ENCODE peak calls at places on chromosomes 1 and 21, in six cellular contexts. One of them, this sample, is unnamed.

GRCh38 chr1:34808051-34808810 is 15.4 kb downstream of the GJA4 start:
- DNase-seq in sigmoid colon: no peak
- DNase-seq in mammary epithelial cell: no peak
- DNase-seq in A549: no peak
- DNase-seq in PC-3: no peak
- DNase-seq in coronary artery: no peak
- DNase-seq in this sample: no peak

GRCh38 chr21:16420086-16420724 is 690.4 kb downstream of the USP25 start:
- DNase-seq in sigmoid colon: peak; percentile 71
- DNase-seq in mammary epithelial cell: peak; percentile 62
- DNase-seq in A549: no peak
- DNase-seq in PC-3: no peak
- DNase-seq in coronary artery: no peak
- DNase-seq in this sample: no peak

GRCh38 chr1:14875781-14876564 is 277.5 kb downstream of the KAZN start:
- DNase-seq in sigmoid colon: no peak
- DNase-seq in mammary epithelial cell: peak; percentile 45
- DNase-seq in A549: no peak
- DNase-seq in PC-3: no peak
- DNase-seq in coronary artery: no peak
- DNase-seq in this sample: no peak

GRCh38 chr1:243575070-243575469 is 275.0 kb downstream of the AKT3 start:
- DNase-seq in sigmoid colon: no peak
- DNase-seq in mammary epithelial cell: no peak
- DNase-seq in A549: no peak
- DNase-seq in PC-3: no peak
- DNase-seq in coronary artery: no peak
- DNase-seq in this sample: no peak

GRCh38 chr1:211579434-211580302 is 707 bp upstream of the SLC30A1 start:
- DNase-seq in sigmoid colon: peak; percentile 91
- DNase-seq in mammary epithelial cell: no peak
- DNase-seq in A549: peak; percentile 56
- DNase-seq in PC-3: peak; percentile 67
- DNase-seq in coronary artery: no peak
- DNase-seq in this sample: peak; percentile 57

GRCh38 chr1:88302843-88303486 is 381.1 kb upstream of the PKN2 start:
- DNase-seq in sigmoid colon: no peak
- DNase-seq in mammary epithelial cell: no peak
- DNase-seq in A549: no peak
- DNase-seq in PC-3: peak; percentile 51
- DNase-seq in coronary artery: no peak
- DNase-seq in this sample: peak; percentile 27

GRCh38 chr21:31957631-31958030 is 84.8 kb downstream of the HUNK start:
- DNase-seq in sigmoid colon: no peak
- DNase-seq in mammary epithelial cell: no peak
- DNase-seq in A549: no peak
- DNase-seq in PC-3: no peak
- DNase-seq in coronary artery: no peak
- DNase-seq in this sample: no peak

GRCh38 chr21:15552914-15553491 is 176.8 kb upstream of the USP25 start:
- DNase-seq in sigmoid colon: no peak
- DNase-seq in mammary epithelial cell: peak; percentile 38
- DNase-seq in A549: peak; percentile 1
- DNase-seq in PC-3: peak; percentile 61
- DNase-seq in coronary artery: no peak
- DNase-seq in this sample: no peak

GRCh38 chr1:162904579-162904978 is 43.6 kb upstream of the CCDC190 start:
- DNase-seq in sigmoid colon: no peak
- DNase-seq in mammary epithelial cell: no peak
- DNase-seq in A549: no peak
- DNase-seq in PC-3: no peak
- DNase-seq in coronary artery: no peak
- DNase-seq in this sample: no peak

GRCh38 chr1:10196991-10197390 is 13.4 kb upstream of the KIF1B start:
- DNase-seq in sigmoid colon: no peak
- DNase-seq in mammary epithelial cell: peak; percentile 6
- DNase-seq in A549: no peak
- DNase-seq in PC-3: no peak
- DNase-seq in coronary artery: no peak
- DNase-seq in this sample: peak; percentile 26

GRCh38 chr1:101567582-101568189 is 330.9 kb downstream of the S1PR1 start:
- DNase-seq in sigmoid colon: no peak
- DNase-seq in mammary epithelial cell: peak; percentile 20
- DNase-seq in A549: peak; percentile 1
- DNase-seq in PC-3: peak; percentile 51
- DNase-seq in coronary artery: no peak
- DNase-seq in this sample: no peak

GRCh38 chr1:229585338-229585737 is 26.8 kb upstream of the ABCB10 start:
- DNase-seq in sigmoid colon: no peak
- DNase-seq in mammary epithelial cell: no peak
- DNase-seq in A549: no peak
- DNase-seq in PC-3: no peak
- DNase-seq in coronary artery: no peak
- DNase-seq in this sample: no peak

GRCh38 chr1:36851087-36851486 is 183.2 kb downstream of the GRIK3 start:
- DNase-seq in sigmoid colon: no peak
- DNase-seq in mammary epithelial cell: no peak
- DNase-seq in A549: no peak
- DNase-seq in PC-3: no peak
- DNase-seq in coronary artery: no peak
- DNase-seq in this sample: no peak

GRCh38 chr1:35564037-35564883 is 6.7 kb downstream of the NCDN start:
- DNase-seq in sigmoid colon: peak; percentile 85
- DNase-seq in mammary epithelial cell: peak; percentile 71
- DNase-seq in A549: peak; percentile 81
- DNase-seq in PC-3: peak; percentile 81
- DNase-seq in coronary artery: no peak
- DNase-seq in this sample: peak; percentile 67

GRCh38 chr1:232377494-232377770 is 252.5 kb downstream of the SIPA1L2 start:
- DNase-seq in sigmoid colon: peak; percentile 66
- DNase-seq in mammary epithelial cell: peak; percentile 48
- DNase-seq in A549: no peak
- DNase-seq in PC-3: peak; percentile 74
- DNase-seq in coronary artery: no peak
- DNase-seq in this sample: no peak

GRCh38 chr1:21149430-21149861 is 27.3 kb downstream of the EIF4G3 start:
- DNase-seq in sigmoid colon: no peak
- DNase-seq in mammary epithelial cell: peak; percentile 76
- DNase-seq in A549: peak; percentile 48
- DNase-seq in PC-3: peak; percentile 74
- DNase-seq in coronary artery: no peak
- DNase-seq in this sample: no peak

GRCh38 chr1:239547987-239548386 is 161.6 kb downstream of the CHRM3 start:
- DNase-seq in sigmoid colon: no peak
- DNase-seq in mammary epithelial cell: no peak
- DNase-seq in A549: no peak
- DNase-seq in PC-3: no peak
- DNase-seq in coronary artery: no peak
- DNase-seq in this sample: no peak

GRCh38 chr1:241591317-241591716 is 48.9 kb downstream of the CHML start:
- DNase-seq in sigmoid colon: no peak
- DNase-seq in mammary epithelial cell: peak; percentile 92
- DNase-seq in A549: peak; percentile 50
- DNase-seq in PC-3: peak; percentile 99
- DNase-seq in coronary artery: no peak
- DNase-seq in this sample: no peak

DNA sequence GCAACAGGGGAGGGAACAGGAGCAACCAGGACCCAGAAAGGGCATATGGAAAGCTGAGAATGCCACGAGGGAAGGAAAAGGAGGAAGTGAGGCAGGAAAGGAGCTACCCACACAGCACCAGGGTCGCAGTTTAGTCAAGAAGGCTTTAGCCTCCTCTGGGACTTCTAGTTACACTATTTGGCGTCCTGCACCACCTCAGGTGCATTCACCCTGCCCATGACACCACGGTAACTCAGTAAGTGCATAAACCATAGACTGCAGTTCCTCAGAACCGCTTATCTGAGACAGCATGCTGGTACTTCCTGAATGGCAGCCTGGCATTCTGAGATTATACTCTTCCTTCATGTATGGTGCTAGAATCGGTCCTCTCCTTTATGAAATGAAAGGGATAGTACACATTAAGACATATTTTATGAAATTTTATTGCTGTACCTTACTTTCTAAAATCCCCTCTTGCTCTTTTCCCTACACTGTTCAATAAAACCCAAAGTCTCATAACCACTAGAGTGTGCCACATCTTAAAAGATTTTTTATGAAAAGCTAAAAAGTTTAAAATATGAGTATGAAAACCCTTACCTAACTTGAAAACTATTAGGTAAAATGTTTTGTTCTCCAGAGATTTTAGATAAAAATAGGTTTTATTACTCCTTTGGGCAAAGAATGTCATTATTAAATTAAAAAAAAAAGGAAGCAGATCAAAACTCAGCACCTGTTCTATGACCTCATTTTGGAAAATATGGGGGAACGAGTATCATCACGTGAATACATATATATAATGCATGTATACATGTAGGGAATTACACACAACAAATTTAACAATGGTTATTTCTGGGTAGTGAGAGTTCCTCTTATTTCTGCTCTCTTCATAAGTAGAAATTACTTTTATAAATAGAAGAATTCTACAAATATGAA is 67.3 kb downstream of the VAV3 start:
- DNase-seq in sigmoid colon: no peak
- DNase-seq in mammary epithelial cell: no peak
- DNase-seq in A549: no peak
- DNase-seq in PC-3: no peak
- DNase-seq in coronary artery: no peak
- DNase-seq in this sample: no peak
- TF ChIP-seq CTCF in sigmoid colon: no peak
- TF ChIP-seq CTCF in mammary epithelial cell: peak; percentile 15
- TF ChIP-seq CTCF in A549: no peak
- TF ChIP-seq CTCF in PC-3: peak; percentile 25
- TF ChIP-seq CTCF in coronary artery: no peak
- TF ChIP-seq CTCF in this sample: no peak

DNA sequence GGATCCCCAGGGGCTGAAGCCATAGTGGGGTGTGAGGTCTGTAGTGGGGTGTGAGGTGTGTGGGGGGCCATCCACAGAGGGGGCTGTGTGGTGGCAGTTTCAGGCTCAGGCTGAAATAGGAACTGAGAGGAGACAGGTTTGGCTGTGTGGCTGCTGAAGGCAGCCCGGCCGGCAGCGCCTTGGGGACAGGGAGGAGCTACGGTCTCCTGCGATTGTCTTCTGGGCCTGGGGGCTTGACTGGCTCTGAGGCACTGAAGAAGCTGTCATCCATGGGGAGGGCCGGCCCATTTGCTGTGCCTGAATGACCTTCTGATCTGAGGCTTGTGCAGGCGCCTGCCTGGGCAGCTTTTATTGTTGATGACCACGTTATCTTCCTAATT is 10.0 kb upstream of the TTC34 start:
- DNase-seq in sigmoid colon: no peak
- DNase-seq in mammary epithelial cell: no peak
- DNase-seq in A549: no peak
- DNase-seq in PC-3: no peak
- DNase-seq in coronary artery: no peak
- DNase-seq in this sample: no peak
- H3K27ac ChIP-seq in sigmoid colon: no peak overlapping the region
- H3K27ac ChIP-seq in mammary epithelial cell: no peak overlapping the region
- H3K27ac ChIP-seq in A549: no peak overlapping the region
- H3K27ac ChIP-seq in PC-3: no peak overlapping the region
- H3K27ac ChIP-seq in coronary artery: no peak overlapping the region
- H3K27ac ChIP-seq in this sample: no peak overlapping the region

GRCh38 chr1:62274496-62274895 is 44.7 kb downstream of the KANK4 start:
- DNase-seq in sigmoid colon: no peak
- DNase-seq in mammary epithelial cell: no peak
- DNase-seq in A549: no peak
- DNase-seq in PC-3: no peak
- DNase-seq in coronary artery: no peak
- DNase-seq in this sample: no peak

GRCh38 chr1:62271137-62271536 is 48.1 kb downstream of the KANK4 start:
- DNase-seq in sigmoid colon: no peak
- DNase-seq in mammary epithelial cell: no peak
- DNase-seq in A549: no peak
- DNase-seq in PC-3: no peak
- DNase-seq in coronary artery: no peak
- DNase-seq in this sample: no peak

GRCh38 chr1:62273953-62274352 is 45.3 kb downstream of the KANK4 start:
- DNase-seq in sigmoid colon: no peak
- DNase-seq in mammary epithelial cell: no peak
- DNase-seq in A549: no peak
- DNase-seq in PC-3: no peak
- DNase-seq in coronary artery: no peak
- DNase-seq in this sample: no peak

GRCh38 chr1:62269439-62269838 is 49.8 kb downstream of the KANK4 start:
- DNase-seq in sigmoid colon: no peak
- DNase-seq in mammary epithelial cell: no peak
- DNase-seq in A549: no peak
- DNase-seq in PC-3: no peak
- DNase-seq in coronary artery: no peak
- DNase-seq in this sample: no peak

DNA sequence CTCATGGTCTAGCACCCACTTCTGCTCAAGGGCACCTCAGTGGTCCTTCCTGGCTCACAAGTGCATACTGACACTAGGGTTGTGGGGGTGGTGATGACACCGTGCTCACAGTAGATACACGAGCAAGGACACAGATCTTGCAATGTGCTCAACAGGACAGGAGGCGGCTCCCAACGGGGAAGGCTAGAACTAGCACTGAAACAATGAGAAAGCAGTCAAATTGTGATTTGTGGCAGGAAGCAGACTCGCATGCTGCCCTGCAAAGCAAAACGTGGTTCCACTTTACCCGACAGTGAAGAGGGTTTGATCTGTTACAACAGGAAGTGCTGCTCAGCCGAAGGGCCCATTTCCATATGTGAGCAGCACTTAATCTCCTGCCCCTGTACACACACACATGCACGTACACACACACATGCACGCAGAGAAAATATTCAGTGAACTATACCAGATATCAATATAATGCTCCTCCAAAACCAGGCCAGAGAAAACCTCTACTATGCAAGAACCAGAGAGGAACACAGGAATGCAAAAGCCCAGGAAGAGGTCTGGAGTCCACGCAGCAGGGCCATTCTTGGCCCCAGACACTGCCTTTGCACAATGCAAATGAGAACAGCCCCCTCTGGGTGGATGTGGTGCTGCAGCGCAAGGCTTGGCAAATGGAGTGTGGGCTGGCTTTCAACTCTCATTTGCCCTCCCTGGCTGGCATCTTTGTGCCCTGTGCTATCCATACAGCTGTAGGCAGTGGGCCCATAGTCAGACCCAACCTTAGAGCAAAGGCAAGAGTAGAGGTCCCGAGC is 47.1 kb downstream of the KANK4 start:
- DNase-seq in sigmoid colon: no peak
- DNase-seq in mammary epithelial cell: no peak
- DNase-seq in A549: no peak
- DNase-seq in PC-3: no peak
- DNase-seq in coronary artery: no peak
- DNase-seq in this sample: no peak
- TF ChIP-seq CTCF in sigmoid colon: no peak
- TF ChIP-seq CTCF in mammary epithelial cell: no peak
- TF ChIP-seq CTCF in A549: no peak
- TF ChIP-seq CTCF in PC-3: no peak
- TF ChIP-seq CTCF in coronary artery: no peak
- TF ChIP-seq CTCF in this sample: no peak

DNA sequence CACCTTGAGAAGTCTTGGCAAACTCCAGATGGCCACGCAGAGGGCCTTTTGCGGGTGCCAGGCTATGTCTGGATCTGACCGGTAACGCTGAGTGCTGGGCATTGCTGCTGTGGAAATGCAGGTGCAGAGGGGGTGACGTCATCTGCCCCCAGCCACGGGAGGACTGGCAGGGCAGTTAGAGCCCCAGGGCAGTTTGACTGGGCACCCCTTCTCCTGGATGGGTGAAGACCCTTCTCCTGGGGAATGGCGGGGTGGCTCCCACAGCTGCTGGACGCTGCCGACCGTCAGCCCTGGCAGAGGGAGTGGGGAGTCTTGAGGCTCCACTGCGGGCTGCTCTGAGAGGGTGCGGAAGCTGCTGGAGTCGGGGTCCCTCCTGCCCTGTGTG is 12.6 kb upstream of the EDN2 start:
- DNase-seq in sigmoid colon: no peak
- DNase-seq in mammary epithelial cell: no peak
- DNase-seq in A549: no peak
- DNase-seq in PC-3: no peak
- DNase-seq in coronary artery: no peak
- DNase-seq in this sample: no peak
- H3K27ac ChIP-seq in sigmoid colon: peak overlapping the region; percentile 88
- H3K27ac ChIP-seq in mammary epithelial cell: peak overlapping the region; percentile 61
- H3K27ac ChIP-seq in A549: peak overlapping the region; percentile 82
- H3K27ac ChIP-seq in PC-3: no peak overlapping the region
- H3K27ac ChIP-seq in coronary artery: peak overlapping the region; percentile 94
- H3K27ac ChIP-seq in this sample: peak overlapping the region; percentile 90